ENCODE peak calls at places on chromosomes 1 and 21, in ten cellular contexts. A, T, V, Z, X, S, U, D, P and I are unnamed samples.

GRCh38 chr1:221840511-221841243 is 98.8 kb upstream of the DUSP10 start:
- DNase-seq in Z (no peak), X (peak), S (no peak), P (no peak), T (no peak), A (peak), D (no peak), U (no peak), V (no peak), I (no peak)

GRCh38 chr21:42736646-42737350 is 83.4 kb downstream of the PDE9A start:
- DNase-seq in S (no peak), Z (no peak), V (no peak), P (no peak), A (no peak), X (no peak), D (no peak), T (no peak), U (no peak), I (no peak)

GRCh38 chr1:113565621-113566020 is 175.3 kb downstream of the MAGI3 start:
- DNase-seq in P (no peak), X (no peak), T (no peak), U (no peak), S (no peak), V (no peak), Z (no peak), A (no peak), D (no peak), I (no peak)

GRCh38 chr1:2540816-2541492 is 10.9 kb upstream of the HES5 start:
- DNase-seq in V (no peak), Z (no peak), S (no peak), D (no peak), T (no peak), X (no peak), A (no peak), P (no peak), U (no peak), I (no peak)

GRCh38 chr1:24745711-24746582 is 700 bp downstream of the CLIC4 start:
- DNase-seq in V (peak), A (peak), D (no peak), P (no peak), U (peak), X (peak), S (no peak), T (peak), Z (no peak), I (no peak)

GRCh38 chr1:230681599-230681998 is 32.3 kb downstream of the AGT start:
- DNase-seq in X (peak), T (peak), Z (no peak), U (no peak), V (peak), S (no peak), P (no peak), A (no peak), D (no peak), I (peak)

GRCh38 chr1:236287757-236288619 is 6.2 kb upstream of the ERO1B start:
- DNase-seq in V (peak), S (no peak), U (no peak), D (no peak), A (no peak), Z (no peak), X (peak), T (no peak), P (no peak), I (no peak)

GRCh38 chr1:17195731-17196130 is 9.2 kb upstream of the PADI1 start:
- DNase-seq in U (no peak), X (no peak), S (no peak), P (no peak), V (no peak), A (no peak), D (peak), Z (no peak), T (no peak), I (no peak)

GRCh38 chr1:85846706-85847105 is 138.5 kb upstream of the ZNHIT6 start:
- DNase-seq in P (no peak), X (peak), U (no peak), A (no peak), D (no peak), V (no peak), T (no peak), S (no peak), Z (no peak), I (no peak)

GRCh38 chr1:30877205-30877912 is 31.2 kb downstream of the SDC3 start:
- DNase-seq in V (no peak), P (no peak), A (peak), T (peak), X (peak), S (no peak), Z (no peak), D (no peak), U (peak), I (peak)

GRCh38 chr1:208496467-208497371 is 252.5 kb upstream of the PLXNA2 start:
- DNase-seq in S (no peak), T (no peak), D (no peak), Z (no peak), U (no peak), P (no peak), X (no peak), V (no peak), A (no peak), I (no peak)

GRCh38 chr1:203985044-203985443 is 87.9 kb upstream of the SOX13 start:
- DNase-seq in X (no peak), V (no peak), S (no peak), P (no peak), Z (no peak), T (no peak), D (no peak), U (no peak), A (no peak), I (no peak)

GRCh38 chr21:42164818-42165217 is 54.1 kb upstream of the ABCG1 start:
- DNase-seq in T (no peak), P (no peak), A (no peak), Z (no peak), D (no peak), X (no peak), S (no peak), U (no peak), V (no peak), I (no peak)

GRCh38 chr1:153933955-153934354 is 11.2 kb upstream of the GATAD2B start:
- DNase-seq in S (no peak), A (no peak), T (no peak), D (no peak), V (no peak), Z (no peak), U (no peak), P (no peak), X (no peak), I (no peak)

GRCh38 chr1:74847720-74848119 is 114.8 kb downstream of the TYW3 start:
- DNase-seq in S (no peak), T (peak), Z (no peak), A (no peak), P (no peak), D (no peak), V (no peak), X (no peak), U (no peak), I (no peak)

GRCh38 chr1:158295791-158296190 is 6.1 kb downstream of the CD1C start:
- DNase-seq in U (no peak), Z (no peak), A (no peak), S (no peak), X (no peak), P (no peak), T (no peak), V (no peak), D (no peak), I (no peak)

GRCh38 chr1:247528812-247529474 is 7.3 kb downstream of the OR2C3 start:
- DNase-seq in Z (no peak), P (no peak), X (no peak), V (no peak), U (no peak), T (no peak), A (no peak), S (no peak), D (no peak), I (no peak)

GRCh38 chr1:192538407-192539311 is 36.9 kb upstream of the RGS1 start:
- DNase-seq in V (no peak), X (peak), D (no peak), T (peak), A (no peak), S (no peak), U (no peak), P (no peak), Z (no peak), I (no peak)

GRCh38 chr1:182616130-182617074 is 12.2 kb upstream of the RGS16 start:
- DNase-seq in X (peak), U (peak), Z (peak), P (peak), V (peak), D (no peak), A (peak), T (peak), S (no peak), I (peak)

GRCh38 chr1:248791010-248791409 is 34.7 kb downstream of the SH3BP5L start:
- DNase-seq in D (no peak), U (no peak), T (no peak), S (no peak), X (no peak), Z (no peak), P (no peak), A (no peak), V (no peak), I (no peak)

GRCh38 chr1:44239337-44239960 is 26.2 kb downstream of the DMAP1 start:
- DNase-seq in X (peak), V (no peak), U (no peak), D (no peak), S (no peak), T (no peak), Z (peak), P (no peak), A (no peak), I (no peak)

GRCh38 chr1:236141447-236142357 is 637 bp upstream of the GPR137B start:
- DNase-seq in V (peak), S (no peak), D (no peak), Z (peak), X (peak), A (no peak), P (no peak), U (no peak), T (peak), I (peak)